ENCODE peak calls at places on chromosomes 6 and 20, in four cellular contexts. V, A, O and S are unnamed samples.

GRCh38 chr20:35040090-35040489 is 52.5 kb downstream of the TRPC4AP start:
- DNase-seq in O (no peak), A (no peak), V (no peak), S (no peak)

GRCh38 chr6:127365874-127366273 is 22.5 kb upstream of the ECHDC1 start:
- DNase-seq in V (no peak), A (no peak), O (no peak), S (no peak)

GRCh38 chr20:63121749-63122405 is 94.1 kb downstream of the YTHDF1 start:
- DNase-seq in O (no peak), V (no peak), A (no peak), S (no peak)

GRCh38 chr20:43824699-43825402 is 89.8 kb upstream of the TOX2 start:
- DNase-seq in V (peak), O (no peak), A (peak), S (peak)

GRCh38 chr20:44412402-44413144 is 57.1 kb downstream of the HNF4A start:
- DNase-seq in A (no peak), O (no peak), V (no peak), S (no peak)

GRCh38 chr20:17795449-17796095 is 95.8 kb downstream of the BANF2 start:
- DNase-seq in O (no peak), V (no peak), A (peak), S (peak)

GRCh38 chr6:38364127-38364526 is 275.6 kb downstream of the BTBD9 start:
- DNase-seq in V (no peak), A (peak), O (no peak), S (peak)

GRCh38 chr6:108782231-108783041 is 65.8 kb upstream of the ARMC2 start:
- DNase-seq in O (peak), V (peak), A (peak), S (peak)

GRCh38 chr20:540391-541201 is 3.0 kb downstream of the CSNK2A1 start:
- DNase-seq in V (no peak), A (no peak), O (no peak), S (peak)

GRCh38 chr6:36780517-36781210 is 58.6 kb downstream of the CPNE5 start:
- DNase-seq in A (no peak), V (no peak), O (no peak), S (no peak)

GRCh38 chr6:111894951-111895350 is 21.7 kb upstream of the FYN start:
- DNase-seq in V (no peak), A (peak), O (no peak), S (no peak)

GRCh38 chr20:42530855-42531674 is 658.6 kb downstream of the PTPRT start:
- DNase-seq in O (peak), V (peak), A (no peak), S (no peak)

GRCh38 chr6:31794294-31794865 is 1.2 kb downstream of the VARS1 start:
- DNase-seq in O (no peak), V (no peak), A (peak), S (peak)